ENCODE peak calls at places on chromosome 16, in ten cellular contexts. One of them, this sample, is unnamed.

GRCh38 chr16:56262148-56262878 is 71.0 kb downstream of the GNAO1 start:
- DNase-seq in mucosa of descending colon: no peak
- DNase-seq in heart right ventricle: no peak
- DNase-seq in heart left ventricle: no peak
- DNase-seq in IMR-90: no peak
- DNase-seq in GM23248: no peak
- DNase-seq in prostate gland: no peak
- DNase-seq in right cardiac atrium: no peak
- DNase-seq in H1: no peak
- DNase-seq in naive thymus-derived CD4-positive, alpha-beta T cell: no peak
- DNase-seq in this sample: peak; percentile 84

GRCh38 chr16:86621966-86622365 is 43.6 kb downstream of the FOXL1 start:
- DNase-seq in mucosa of descending colon: no peak
- DNase-seq in heart right ventricle: no peak
- DNase-seq in heart left ventricle: no peak
- DNase-seq in IMR-90: no peak
- DNase-seq in GM23248: no peak
- DNase-seq in prostate gland: no peak
- DNase-seq in right cardiac atrium: no peak
- DNase-seq in H1: no peak
- DNase-seq in naive thymus-derived CD4-positive, alpha-beta T cell: no peak
- DNase-seq in this sample: no peak

GRCh38 chr16:56860226-56861020 is 4.6 kb upstream of the SLC12A3 start:
- DNase-seq in mucosa of descending colon: no peak
- DNase-seq in heart right ventricle: no peak
- DNase-seq in heart left ventricle: peak; percentile 13
- DNase-seq in IMR-90: no peak
- DNase-seq in GM23248: no peak
- DNase-seq in prostate gland: no peak
- DNase-seq in right cardiac atrium: no peak
- DNase-seq in H1: no peak
- DNase-seq in naive thymus-derived CD4-positive, alpha-beta T cell: peak; percentile 50
- DNase-seq in this sample: peak; percentile 58

GRCh38 chr16:48629016-48629415 is 19.0 kb upstream of the N4BP1 start:
- DNase-seq in mucosa of descending colon: no peak
- DNase-seq in heart right ventricle: no peak
- DNase-seq in heart left ventricle: no peak
- DNase-seq in IMR-90: no peak
- DNase-seq in GM23248: no peak
- DNase-seq in prostate gland: no peak
- DNase-seq in right cardiac atrium: no peak
- DNase-seq in H1: no peak
- DNase-seq in naive thymus-derived CD4-positive, alpha-beta T cell: no peak
- DNase-seq in this sample: no peak

GRCh38 chr16:83578146-83578545 is 229.6 kb upstream of the HSBP1 start:
- DNase-seq in mucosa of descending colon: no peak
- DNase-seq in heart right ventricle: no peak
- DNase-seq in heart left ventricle: no peak
- DNase-seq in IMR-90: no peak
- DNase-seq in GM23248: no peak
- DNase-seq in prostate gland: no peak
- DNase-seq in right cardiac atrium: no peak
- DNase-seq in H1: no peak
- DNase-seq in naive thymus-derived CD4-positive, alpha-beta T cell: no peak
- DNase-seq in this sample: no peak

GRCh38 chr16:57906385-57907316 is 64.3 kb downstream of the CNGB1 start:
- DNase-seq in mucosa of descending colon: peak; percentile 12
- DNase-seq in heart right ventricle: peak; percentile 25
- DNase-seq in heart left ventricle: no peak
- DNase-seq in IMR-90: no peak
- DNase-seq in GM23248: peak; percentile 51
- DNase-seq in prostate gland: no peak
- DNase-seq in right cardiac atrium: no peak
- DNase-seq in H1: no peak
- DNase-seq in naive thymus-derived CD4-positive, alpha-beta T cell: peak; percentile 8
- DNase-seq in this sample: peak; percentile 9

GRCh38 chr16:77553130-77553529 is 118.3 kb upstream of the ADAMTS18 start:
- DNase-seq in mucosa of descending colon: no peak
- DNase-seq in heart right ventricle: no peak
- DNase-seq in heart left ventricle: no peak
- DNase-seq in IMR-90: no peak
- DNase-seq in GM23248: no peak
- DNase-seq in prostate gland: no peak
- DNase-seq in right cardiac atrium: no peak
- DNase-seq in H1: no peak
- DNase-seq in naive thymus-derived CD4-positive, alpha-beta T cell: no peak
- DNase-seq in this sample: no peak

GRCh38 chr16:71775949-71776348 is 32.7 kb downstream of the AP1G1 start:
- DNase-seq in mucosa of descending colon: no peak
- DNase-seq in heart right ventricle: no peak
- DNase-seq in heart left ventricle: no peak
- DNase-seq in IMR-90: no peak
- DNase-seq in GM23248: no peak
- DNase-seq in prostate gland: no peak
- DNase-seq in right cardiac atrium: no peak
- DNase-seq in H1: no peak
- DNase-seq in naive thymus-derived CD4-positive, alpha-beta T cell: no peak
- DNase-seq in this sample: no peak

GRCh38 chr16:75458029-75458428 is 6.5 kb downstream of the TMEM170A start:
- DNase-seq in mucosa of descending colon: no peak
- DNase-seq in heart right ventricle: no peak
- DNase-seq in heart left ventricle: no peak
- DNase-seq in IMR-90: no peak
- DNase-seq in GM23248: no peak
- DNase-seq in prostate gland: no peak
- DNase-seq in right cardiac atrium: no peak
- DNase-seq in H1: no peak
- DNase-seq in naive thymus-derived CD4-positive, alpha-beta T cell: no peak
- DNase-seq in this sample: no peak

GRCh38 chr16:75460441-75460840 is 4.0 kb downstream of the TMEM170A start:
- DNase-seq in mucosa of descending colon: no peak
- DNase-seq in heart right ventricle: no peak
- DNase-seq in heart left ventricle: no peak
- DNase-seq in IMR-90: no peak
- DNase-seq in GM23248: peak; percentile 17
- DNase-seq in prostate gland: no peak
- DNase-seq in right cardiac atrium: no peak
- DNase-seq in H1: no peak
- DNase-seq in naive thymus-derived CD4-positive, alpha-beta T cell: no peak
- DNase-seq in this sample: no peak

GRCh38 chr16:75461575-75461974 is 2.9 kb downstream of the TMEM170A start:
- DNase-seq in mucosa of descending colon: no peak
- DNase-seq in heart right ventricle: no peak
- DNase-seq in heart left ventricle: no peak
- DNase-seq in IMR-90: no peak
- DNase-seq in GM23248: no peak
- DNase-seq in prostate gland: no peak
- DNase-seq in right cardiac atrium: no peak
- DNase-seq in H1: no peak
- DNase-seq in naive thymus-derived CD4-positive, alpha-beta T cell: no peak
- DNase-seq in this sample: no peak

GRCh38 chr16:75458439-75458838 is 6.0 kb downstream of the TMEM170A start:
- DNase-seq in mucosa of descending colon: no peak
- DNase-seq in heart right ventricle: no peak
- DNase-seq in heart left ventricle: no peak
- DNase-seq in IMR-90: no peak
- DNase-seq in GM23248: no peak
- DNase-seq in prostate gland: no peak
- DNase-seq in right cardiac atrium: no peak
- DNase-seq in H1: no peak
- DNase-seq in naive thymus-derived CD4-positive, alpha-beta T cell: no peak
- DNase-seq in this sample: no peak

GRCh38 chr16:75459691-75460090 is 4.8 kb downstream of the TMEM170A start:
- DNase-seq in mucosa of descending colon: no peak
- DNase-seq in heart right ventricle: no peak
- DNase-seq in heart left ventricle: no peak
- DNase-seq in IMR-90: no peak
- DNase-seq in GM23248: no peak
- DNase-seq in prostate gland: no peak
- DNase-seq in right cardiac atrium: no peak
- DNase-seq in H1: no peak
- DNase-seq in naive thymus-derived CD4-positive, alpha-beta T cell: no peak
- DNase-seq in this sample: no peak
- H3K4me1 ChIP-seq in mucosa of descending colon: peaks cover 74% of the 10 kb centered on the region
- H3K4me1 ChIP-seq in heart right ventricle: peaks cover 16% of the 10 kb centered on the region
- H3K4me1 ChIP-seq in heart left ventricle: no peaks in the 10 kb centered on the region
- H3K4me1 ChIP-seq in IMR-90: no peaks in the 10 kb centered on the region
- H3K4me1 ChIP-seq in GM23248: no peaks in the 10 kb centered on the region
- H3K4me1 ChIP-seq in prostate gland: no peaks in the 10 kb centered on the region
- H3K4me1 ChIP-seq in right cardiac atrium: no peaks in the 10 kb centered on the region
- H3K4me1 ChIP-seq in H1: peaks cover 3% of the 10 kb centered on the region
- H3K4me1 ChIP-seq in naive thymus-derived CD4-positive, alpha-beta T cell: peaks cover 26% of the 10 kb centered on the region
- H3K4me1 ChIP-seq in this sample: peaks cover 52% of the 10 kb centered on the region

GRCh38 chr16:3062553-3062952 is 2.9 kb upstream of the IL32 start:
- DNase-seq in mucosa of descending colon: no peak
- DNase-seq in heart right ventricle: no peak
- DNase-seq in heart left ventricle: no peak
- DNase-seq in IMR-90: no peak
- DNase-seq in GM23248: no peak
- DNase-seq in prostate gland: no peak
- DNase-seq in right cardiac atrium: no peak
- DNase-seq in H1: no peak
- DNase-seq in naive thymus-derived CD4-positive, alpha-beta T cell: no peak
- DNase-seq in this sample: no peak

GRCh38 chr16:3066440-3066748 is 954 bp downstream of the IL32 start:
- DNase-seq in mucosa of descending colon: no peak
- DNase-seq in heart right ventricle: no peak
- DNase-seq in heart left ventricle: no peak
- DNase-seq in IMR-90: no peak
- DNase-seq in GM23248: no peak
- DNase-seq in prostate gland: no peak
- DNase-seq in right cardiac atrium: no peak
- DNase-seq in H1: no peak
- DNase-seq in naive thymus-derived CD4-positive, alpha-beta T cell: no peak
- DNase-seq in this sample: no peak

GRCh38 chr16:3063617-3064389 is 1.6 kb upstream of the IL32 start:
- DNase-seq in mucosa of descending colon: no peak
- DNase-seq in heart right ventricle: no peak
- DNase-seq in heart left ventricle: no peak
- DNase-seq in IMR-90: no peak
- DNase-seq in GM23248: no peak
- DNase-seq in prostate gland: no peak
- DNase-seq in right cardiac atrium: no peak
- DNase-seq in H1: no peak
- DNase-seq in naive thymus-derived CD4-positive, alpha-beta T cell: no peak
- DNase-seq in this sample: no peak

GRCh38 chr16:3065742-3066439 is 451 bp downstream of the IL32 start:
- DNase-seq in mucosa of descending colon: peak; percentile 41
- DNase-seq in heart right ventricle: no peak
- DNase-seq in heart left ventricle: no peak
- DNase-seq in IMR-90: no peak
- DNase-seq in GM23248: no peak
- DNase-seq in prostate gland: no peak
- DNase-seq in right cardiac atrium: no peak
- DNase-seq in H1: no peak
- DNase-seq in naive thymus-derived CD4-positive, alpha-beta T cell: no peak
- DNase-seq in this sample: no peak

DNA sequence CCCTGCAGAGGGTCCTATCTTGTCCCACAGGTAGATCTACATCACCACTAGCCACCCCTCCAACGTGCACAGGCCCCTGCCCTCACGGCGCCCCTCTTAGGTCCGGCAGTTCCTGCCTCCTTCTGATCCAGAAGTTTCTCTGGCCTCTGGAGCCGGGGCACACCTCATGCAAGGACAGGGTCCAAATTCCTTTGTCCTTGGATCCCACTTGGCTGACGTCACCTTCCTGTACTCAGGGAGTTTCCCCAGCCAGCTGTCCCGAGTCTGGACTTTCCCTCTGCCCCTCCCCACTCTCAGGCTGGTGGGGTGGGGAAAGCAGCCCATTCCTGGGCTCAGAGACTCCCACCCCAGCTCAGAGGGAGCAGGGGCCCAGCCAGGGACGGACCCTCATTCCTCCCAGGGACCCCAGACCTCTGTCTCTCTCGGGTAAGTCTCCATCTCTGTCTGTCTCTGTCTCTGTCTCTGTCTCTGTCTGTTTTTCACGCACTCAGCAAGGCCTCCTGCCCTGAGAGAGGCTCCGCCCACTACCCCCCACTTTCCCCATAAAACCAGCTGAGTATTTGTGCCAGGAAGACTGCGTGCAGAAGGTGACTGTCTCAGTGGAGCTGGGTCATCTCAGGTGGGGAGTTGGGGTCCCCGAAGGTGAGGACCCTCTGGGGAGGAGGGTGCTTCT is at the start of gene IL32:
- DNase-seq in mucosa of descending colon: peak; percentile 87
- DNase-seq in heart right ventricle: peak; percentile 54
- DNase-seq in heart left ventricle: peak; percentile 72
- DNase-seq in IMR-90: peak; percentile 94
- DNase-seq in GM23248: peak; percentile 80
- DNase-seq in prostate gland: no peak
- DNase-seq in right cardiac atrium: peak; percentile 77
- DNase-seq in H1: no peak
- DNase-seq in naive thymus-derived CD4-positive, alpha-beta T cell: peak; percentile 52
- DNase-seq in this sample: peak; percentile 64
- H3K4me3 ChIP-seq in mucosa of descending colon: peak within 1 kb of the TSS; percentile 4
- H3K4me3 ChIP-seq in heart right ventricle: peak within 1 kb of the TSS; percentile 70
- H3K4me3 ChIP-seq in heart left ventricle: peak within 1 kb of the TSS; percentile 68
- H3K4me3 ChIP-seq in IMR-90: peak within 1 kb of the TSS; percentile 47
- H3K4me3 ChIP-seq in GM23248: no peak within 1 kb of the TSS
- H3K4me3 ChIP-seq in prostate gland: peak within 1 kb of the TSS; percentile 6
- H3K4me3 ChIP-seq in right cardiac atrium: peak within 1 kb of the TSS; percentile 48
- H3K4me3 ChIP-seq in H1: no peak within 1 kb of the TSS
- H3K4me3 ChIP-seq in naive thymus-derived CD4-positive, alpha-beta T cell: peak within 1 kb of the TSS; percentile 78
- H3K4me3 ChIP-seq in this sample: peak within 1 kb of the TSS; percentile 98

GRCh38 chr16:85203462-85203813 is 91.2 kb upstream of the CIBAR2 start:
- DNase-seq in mucosa of descending colon: no peak
- DNase-seq in heart right ventricle: no peak
- DNase-seq in heart left ventricle: no peak
- DNase-seq in IMR-90: no peak
- DNase-seq in GM23248: peak; percentile 38
- DNase-seq in prostate gland: no peak
- DNase-seq in right cardiac atrium: no peak
- DNase-seq in H1: no peak
- DNase-seq in naive thymus-derived CD4-positive, alpha-beta T cell: no peak
- DNase-seq in this sample: no peak

GRCh38 chr16:85205747-85206471 is 93.6 kb upstream of the CIBAR2 start:
- DNase-seq in mucosa of descending colon: no peak
- DNase-seq in heart right ventricle: no peak
- DNase-seq in heart left ventricle: no peak
- DNase-seq in IMR-90: peak; percentile 78
- DNase-seq in GM23248: peak; percentile 74
- DNase-seq in prostate gland: no peak
- DNase-seq in right cardiac atrium: no peak
- DNase-seq in H1: no peak
- DNase-seq in naive thymus-derived CD4-positive, alpha-beta T cell: no peak
- DNase-seq in this sample: no peak

GRCh38 chr16:85206472-85207356 is 94.4 kb upstream of the CIBAR2 start:
- DNase-seq in mucosa of descending colon: peak; percentile 46
- DNase-seq in heart right ventricle: peak; percentile 84
- DNase-seq in heart left ventricle: peak; percentile 85
- DNase-seq in IMR-90: peak; percentile 48
- DNase-seq in GM23248: peak; percentile 51
- DNase-seq in prostate gland: peak; percentile 38
- DNase-seq in right cardiac atrium: peak; percentile 82
- DNase-seq in H1: no peak
- DNase-seq in naive thymus-derived CD4-positive, alpha-beta T cell: no peak
- DNase-seq in this sample: no peak

GRCh38 chr16:85202631-85203461 is 90.6 kb upstream of the CIBAR2 start:
- DNase-seq in mucosa of descending colon: peak; percentile 48
- DNase-seq in heart right ventricle: peak; percentile 89
- DNase-seq in heart left ventricle: peak; percentile 91
- DNase-seq in IMR-90: peak; percentile 96
- DNase-seq in GM23248: peak; percentile 88
- DNase-seq in prostate gland: no peak
- DNase-seq in right cardiac atrium: peak; percentile 92
- DNase-seq in H1: no peak
- DNase-seq in naive thymus-derived CD4-positive, alpha-beta T cell: no peak
- DNase-seq in this sample: no peak

DNA sequence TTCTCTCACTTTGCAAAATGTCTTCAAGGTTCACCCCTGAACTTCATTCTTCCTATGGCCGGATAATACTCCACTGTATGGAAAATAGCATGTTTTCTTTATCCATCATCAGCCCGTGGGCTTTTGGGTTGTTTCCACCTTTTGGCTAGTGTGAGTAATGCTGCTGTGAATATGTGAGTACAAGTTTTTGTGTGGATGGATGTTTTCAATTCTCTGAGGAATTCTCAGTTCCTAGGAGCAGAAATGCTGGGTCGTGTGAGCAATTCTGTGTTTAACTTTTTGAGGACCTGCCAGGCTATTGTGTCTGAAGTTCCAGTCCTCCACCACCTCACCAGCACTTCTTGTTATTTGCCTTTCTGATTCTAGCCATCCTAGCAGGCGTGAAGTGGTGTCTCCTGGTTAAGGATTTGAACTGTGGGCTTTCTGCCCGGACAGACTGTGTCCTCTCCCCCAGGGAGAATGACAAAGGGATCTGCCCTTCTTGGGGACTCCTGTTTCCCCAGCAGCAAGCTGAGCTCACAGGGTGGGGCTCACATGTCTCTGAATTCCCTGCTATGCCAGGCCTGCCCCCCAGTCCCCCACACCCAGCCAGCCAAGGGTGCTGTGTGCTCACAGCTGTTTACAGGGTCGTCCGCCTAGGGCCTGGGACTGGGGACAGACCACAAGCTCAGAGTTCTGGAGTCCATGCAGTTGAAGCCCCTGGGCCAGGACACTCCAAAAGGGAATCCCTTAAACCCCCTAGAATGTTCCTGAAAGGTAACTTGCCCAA is 92.2 kb upstream of the CIBAR2 start:
- DNase-seq in mucosa of descending colon: no peak
- DNase-seq in heart right ventricle: no peak
- DNase-seq in heart left ventricle: no peak
- DNase-seq in IMR-90: peak; percentile 93
- DNase-seq in GM23248: peak; percentile 96
- DNase-seq in prostate gland: no peak
- DNase-seq in right cardiac atrium: no peak
- DNase-seq in H1: no peak
- DNase-seq in naive thymus-derived CD4-positive, alpha-beta T cell: no peak
- DNase-seq in this sample: no peak
- H3K4me1 ChIP-seq in mucosa of descending colon: peaks cover 3% of the 10 kb centered on the region
- H3K4me1 ChIP-seq in heart right ventricle: peaks cover 45% of the 10 kb centered on the region
- H3K4me1 ChIP-seq in heart left ventricle: peaks cover 23% of the 10 kb centered on the region
- H3K4me1 ChIP-seq in IMR-90: peaks cover 66% of the 10 kb centered on the region
- H3K4me1 ChIP-seq in GM23248: peaks cover 59% of the 10 kb centered on the region
- H3K4me1 ChIP-seq in prostate gland: peaks cover 4% of the 10 kb centered on the region
- H3K4me1 ChIP-seq in right cardiac atrium: peaks cover 22% of the 10 kb centered on the region
- H3K4me1 ChIP-seq in H1: peaks cover 3% of the 10 kb centered on the region
- H3K4me1 ChIP-seq in naive thymus-derived CD4-positive, alpha-beta T cell: no peaks in the 10 kb centered on the region
- H3K4me1 ChIP-seq in this sample: no peaks in the 10 kb centered on the region

GRCh38 chr16:962901-963814 is 7.6 kb downstream of the LMF1 start:
- DNase-seq in mucosa of descending colon: no peak
- DNase-seq in heart right ventricle: no peak
- DNase-seq in heart left ventricle: no peak
- DNase-seq in IMR-90: no peak
- DNase-seq in GM23248: no peak
- DNase-seq in prostate gland: no peak
- DNase-seq in right cardiac atrium: no peak
- DNase-seq in H1: no peak
- DNase-seq in naive thymus-derived CD4-positive, alpha-beta T cell: no peak
- DNase-seq in this sample: no peak
- H3K4me3 ChIP-seq in mucosa of descending colon: no peak overlapping the region
- H3K4me3 ChIP-seq in heart right ventricle: no peak overlapping the region
- H3K4me3 ChIP-seq in heart left ventricle: no peak overlapping the region
- H3K4me3 ChIP-seq in IMR-90: no peak overlapping the region
- H3K4me3 ChIP-seq in GM23248: no peak overlapping the region
- H3K4me3 ChIP-seq in prostate gland: no peak overlapping the region
- H3K4me3 ChIP-seq in right cardiac atrium: no peak overlapping the region
- H3K4me3 ChIP-seq in H1: no peak overlapping the region
- H3K4me3 ChIP-seq in naive thymus-derived CD4-positive, alpha-beta T cell: no peak overlapping the region
- H3K4me3 ChIP-seq in this sample: peak overlapping the region; percentile 36